ENCODE peak calls at places on chromosomes 13 and 19, in six cellular contexts. L, Z, E, Q, U and O are unnamed samples.

GRCh38 chr13:95073826-95074345 is 227.4 kb downstream of the ABCC4 start:
- DNase-seq in L (no peak), E (no peak), Z (no peak), Q (no peak), U (no peak), O (no peak)

GRCh38 chr19:15633122-15633521 is 7.6 kb upstream of the CYP4F3 start:
- DNase-seq in E (no peak), L (no peak), U (no peak), Z (no peak), Q (no peak), O (no peak)

GRCh38 chr13:40125336-40125735 is 469.9 kb downstream of the COG6 start:
- DNase-seq in Q (no peak), Z (no peak), E (no peak), U (no peak), L (no peak), O (no peak)

GRCh38 chr13:77397636-77398035 is 70.7 kb upstream of the MYCBP2 start:
- DNase-seq in E (no peak), U (no peak), Z (no peak), Q (no peak), L (no peak), O (no peak)

GRCh38 chr13:72850959-72851677 is 69.2 kb downstream of the PIBF1 start:
- DNase-seq in U (no peak), L (no peak), Q (no peak), E (peak; percentile 50), Z (no peak), O (no peak)

GRCh38 chr13:43933378-43933777 is 53.7 kb downstream of the LACC1 start:
- DNase-seq in Q (no peak), Z (no peak), E (no peak), L (no peak), U (no peak), O (no peak)

GRCh38 chr13:87078947-87079795 is 592.0 kb upstream of the SLITRK5 start:
- DNase-seq in Z (no peak), L (no peak), E (no peak), U (no peak), Q (no peak), O (no peak)

GRCh38 chr13:24742294-24742693 is 21.7 kb upstream of the RNF17 start:
- DNase-seq in E (no peak), L (no peak), U (no peak), Q (no peak), Z (no peak), O (no peak)

GRCh38 chr19:35265126-35265995 is 3.4 kb upstream of the USF2 start:
- DNase-seq in Z (peak; percentile 8), U (no peak), E (peak; percentile 74), Q (no peak), L (no peak), O (peak; percentile 57)

GRCh38 chr19:49147923-49148682 is 7.1 kb downstream of the HRC start:
- DNase-seq in Q (no peak), U (no peak), Z (no peak), L (no peak), E (no peak), O (no peak)

GRCh38 chr13:97185751-97186150 is 36.4 kb upstream of the MBNL2 start:
- DNase-seq in Q (no peak), U (no peak), Z (no peak), L (no peak), E (no peak), O (no peak)

GRCh38 chr19:41192574-41193419 is at the start of gene CYP2S1:
- DNase-seq in U (peak; percentile 15), Q (no peak), Z (peak; percentile 75), L (no peak), E (no peak), O (no peak)

GRCh38 chr13:21541980-21542379 is 62.0 kb downstream of the MICU2 start:
- DNase-seq in Q (no peak), L (no peak), Z (no peak), U (no peak), E (no peak), O (no peak)

GRCh38 chr19:46748325-46749109 is 2.3 kb upstream of the STRN4 start:
- DNase-seq in Z (peak; percentile 72), L (no peak), E (peak; percentile 89), Q (no peak), U (no peak), O (no peak)

GRCh38 chr13:53137777-53138176 is 109.2 kb downstream of the OLFM4 start:
- DNase-seq in Q (no peak), L (no peak), U (no peak), E (no peak), Z (no peak), O (no peak)

GRCh38 chr19:10289836-10290438 is at the start of gene ICAM5:
- DNase-seq in U (peak; percentile 57), L (no peak), Z (peak; percentile 13), Q (no peak), E (peak; percentile 77), O (no peak)

GRCh38 chr19:3976495-3977241 is 5.8 kb upstream of the DAPK3 start:
- DNase-seq in Q (peak; percentile 25), L (no peak), E (no peak), Z (no peak), U (no peak), O (no peak)

GRCh38 chr13:88507909-88508308 is 836.7 kb downstream of the SLITRK5 start:
- DNase-seq in U (no peak), E (no peak), Q (no peak), L (no peak), Z (no peak), O (no peak)

GRCh38 chr19:55656552-55656951 is 1.7 kb downstream of the U2AF2 start:
- DNase-seq in E (no peak), Q (no peak), U (no peak), Z (no peak), L (no peak), O (no peak)

GRCh38 chr19:33462112-33462726 is 59.4 kb downstream of the PEPD start:
- DNase-seq in L (no peak), Z (no peak), E (peak; percentile 56), U (no peak), Q (no peak), O (peak; percentile 43)

GRCh38 chr13:34750078-34750703 is 191.9 kb upstream of the NBEA start:
- DNase-seq in U (no peak), Q (no peak), E (no peak), Z (peak; percentile 13), L (no peak), O (no peak)

GRCh38 chr13:41613984-41614581 is 156.7 kb downstream of the RGCC start:
- DNase-seq in U (peak; percentile 23), L (no peak), Z (no peak), E (no peak), Q (no peak), O (no peak)

GRCh38 chr19:3692141-3693029 is 7.9 kb downstream of the PIP5K1C start:
- DNase-seq in E (no peak), Z (no peak), Q (no peak), L (no peak), U (no peak), O (no peak)

GRCh38 chr13:78603240-78603947 is at the start of gene POU4F1:
- DNase-seq in Z (peak; percentile 69), L (no peak), U (no peak), E (peak; percentile 85), Q (no peak), O (no peak)

GRCh38 chr13:67023088-67023893 is 206.8 kb downstream of the PCDH9 start:
- DNase-seq in Z (no peak), L (no peak), Q (peak; percentile 69), U (no peak), E (no peak), O (no peak)

GRCh38 chr13:30616927-30617314 is 799 bp upstream of the USPL1 start:
- DNase-seq in Z (peak; percentile 71), E (no peak), U (peak; percentile 78), Q (peak; percentile 77), L (peak; percentile 25), O (peak; percentile 85)

GRCh38 chr13:110535526-110535925 is 26.0 kb downstream of the RAB20 start:
- DNase-seq in E (peak; percentile 71), L (no peak), Q (no peak), U (no peak), Z (no peak), O (no peak)
- H3K4me1 ChIP-seq in E (peaks cover 80% of the 10 kb centered on the region), L (peaks cover 4% of the 10 kb centered on the region), Q (no peaks in the 10 kb centered on the region), U (no peaks in the 10 kb centered on the region), Z (peaks cover 21% of the 10 kb centered on the region), O (peaks cover 11% of the 10 kb centered on the region)

GRCh38 chr19:13707901-13708300 is 56.4 kb upstream of the MRI1 start:
- DNase-seq in Z (no peak), L (no peak), U (no peak), E (no peak), Q (no peak), O (no peak)
- TF ChIP-seq POLR2AphosphoS5 in Z (no peak), L (no peak), U (no peak), E (no peak), Q (no peak), O (no peak)

GRCh38 chr19:5285311-5285710 is 55.3 kb downstream of the PTPRS start:
- DNase-seq in Q (no peak), Z (no peak), U (no peak), E (no peak), L (no peak), O (no peak)
- H3K4me1 ChIP-seq in Q (no peaks in the 10 kb centered on the region), Z (no peaks in the 10 kb centered on the region), U (no peaks in the 10 kb centered on the region), E (peaks cover 31% of the 10 kb centered on the region), L (no peaks in the 10 kb centered on the region), O (peaks cover 45% of the 10 kb centered on the region)

DNA sequence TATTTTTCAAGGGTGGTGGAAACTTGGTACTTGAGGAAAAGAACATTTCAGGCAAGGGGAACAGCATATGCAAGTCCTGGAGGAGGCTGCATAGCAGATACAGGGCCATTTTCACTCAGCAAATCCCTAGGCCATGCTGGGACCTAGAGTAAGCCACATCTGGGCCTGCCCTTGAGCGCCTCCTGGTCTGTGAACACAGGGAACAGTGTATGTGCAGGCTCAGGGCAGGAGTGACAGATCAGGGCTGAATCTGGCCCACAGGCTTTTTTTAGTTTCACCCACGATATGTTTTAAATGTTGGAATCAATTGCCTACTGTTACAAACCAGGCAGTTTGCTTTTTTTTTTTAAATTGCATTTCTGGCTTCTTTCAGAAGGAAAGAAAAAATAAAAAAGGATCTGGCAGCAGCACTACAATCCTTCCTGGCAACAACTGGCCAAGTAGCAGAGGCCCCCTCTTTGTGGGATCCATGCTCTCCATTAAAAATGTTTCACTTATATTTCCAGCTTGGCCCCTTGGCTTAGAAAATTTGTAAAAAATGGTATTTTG is 1.4 kb upstream of the TMEM145 start:
- DNase-seq in U (no peak), L (no peak), Q (no peak), E (no peak), Z (no peak), O (no peak)
- TF ChIP-seq POLR2AphosphoS5 in U (no peak), L (no peak), Q (no peak), E (no peak), Z (no peak), O (no peak)

GRCh38 chr13:75647126-75647784 is 11.1 kb downstream of the LMO7 start:
- DNase-seq in Z (no peak), L (no peak), U (no peak), E (no peak), Q (no peak), O (no peak)

GRCh38 chr13:75643693-75644092 is 7.6 kb downstream of the LMO7 start:
- DNase-seq in Q (no peak), Z (no peak), E (no peak), L (no peak), U (no peak), O (no peak)

GRCh38 chr13:75648446-75648845 is 12.3 kb downstream of the LMO7 start:
- DNase-seq in L (no peak), Q (no peak), U (no peak), E (no peak), Z (no peak), O (no peak)

GRCh38 chr13:75643182-75643581 is 7.1 kb downstream of the LMO7 start:
- DNase-seq in L (no peak), E (no peak), Z (no peak), U (no peak), Q (no peak), O (no peak)

GRCh38 chr13:75645141-75645540 is 9.0 kb downstream of the LMO7 start:
- DNase-seq in L (no peak), E (no peak), Z (no peak), U (no peak), Q (no peak), O (no peak)
- H3K4me1 ChIP-seq in L (no peaks in the 10 kb centered on the region), E (no peaks in the 10 kb centered on the region), Z (no peaks in the 10 kb centered on the region), U (no peaks in the 10 kb centered on the region), Q (no peaks in the 10 kb centered on the region), O (no peaks in the 10 kb centered on the region)